ENCODE peak calls at places on chromosomes 4 and X, in six cellular contexts. A is lung; Q is stomach; V is Panc1; K is testis; F is CD4-positive, alpha-beta T cell. C is an unnamed sample.

GRCh38 chr4:17092990-17093880 is 194.8 kb upstream of the LDB2 start:
- DNase-seq in A (no peak), Q (no peak), V (no peak), K (no peak), F (no peak), C (no peak)

GRCh38 chr4:113435893-113436292 is 325.6 kb downstream of the CAMK2D start:
- DNase-seq in A (no peak), Q (no peak), V (no peak), K (peak; percentile 33), F (no peak), C (no peak)

GRCh38 chr4:135731681-135732080 is 1530.1 kb upstream of the PABPC4L start:
- DNase-seq in A (no peak), Q (no peak), V (no peak), K (no peak), F (no peak), C (no peak)

GRCh38 chrX:50081282-50081955 is 119.4 kb downstream of the AKAP4 start:
- DNase-seq in A (peak; percentile 34), Q (peak; percentile 54), V (no peak), K (peak; percentile 52), F (no peak), C (no peak)

GRCh38 chr4:8090312-8090711 is 68.3 kb downstream of the ABLIM2 start:
- DNase-seq in A (no peak), Q (no peak), V (peak; percentile 7), K (no peak), F (no peak), C (no peak)

GRCh38 chrX:32530802-32531403 is 680.4 kb downstream of the DMD start:
- DNase-seq in A (no peak), Q (no peak), V (no peak), K (peak; percentile 25), F (no peak), C (no peak)

GRCh38 chr4:152634110-152634760 is 45.6 kb downstream of the TMEM154 start:
- DNase-seq in A (no peak), Q (no peak), V (no peak), K (no peak), F (no peak), C (no peak)

GRCh38 chr4:12635629-12636028 is 848.5 kb downstream of the RAB28 start:
- DNase-seq in A (no peak), Q (no peak), V (no peak), K (no peak), F (no peak), C (no peak)

GRCh38 chr4:8192748-8193738 is 6.0 kb upstream of the SH3TC1 start:
- DNase-seq in A (peak; percentile 53), Q (peak; percentile 82), V (peak; percentile 12), K (peak; percentile 75), F (no peak), C (peak; percentile 7)

GRCh38 chr4:22063613-22064012 is 115.0 kb upstream of the KCNIP4 start:
- DNase-seq in A (no peak), Q (no peak), V (no peak), K (no peak), F (no peak), C (no peak)

GRCh38 chr4:185424905-185425599 is 712 bp downstream of the UFSP2 start:
- DNase-seq in A (no peak), Q (no peak), V (no peak), K (no peak), F (no peak), C (no peak)

GRCh38 chr4:96352051-96352517 is 512.2 kb downstream of the PDHA2 start:
- DNase-seq in A (no peak), Q (no peak), V (peak; percentile 2), K (peak; percentile 49), F (no peak), C (no peak)

GRCh38 chr4:73740353-73740778 is at the start of gene CXCL8:
- DNase-seq in A (peak; percentile 72), Q (peak; percentile 70), V (peak; percentile 87), K (peak; percentile 52), F (no peak), C (no peak)

GRCh38 chr4:54315561-54315960 is 86.5 kb downstream of the PDGFRA start:
- DNase-seq in A (no peak), Q (no peak), V (no peak), K (no peak), F (no peak), C (no peak)

GRCh38 chr4:13365195-13365594 is 118.9 kb downstream of the RAB28 start:
- DNase-seq in A (no peak), Q (no peak), V (no peak), K (no peak), F (no peak), C (no peak)

GRCh38 chr4:30380404-30380998 is 339.7 kb upstream of the PCDH7 start:
- DNase-seq in A (no peak), Q (peak; percentile 44), V (peak; percentile 65), K (peak; percentile 82), F (no peak), C (no peak)

GRCh38 chr4:10204401-10205058 is 87.9 kb upstream of the WDR1 start:
- DNase-seq in A (peak; percentile 14), Q (no peak), V (no peak), K (no peak), F (no peak), C (no peak)

GRCh38 chrX:114959729-114960128 is 57.7 kb downstream of the IL13RA2 start:
- DNase-seq in A (no peak), Q (no peak), V (peak; percentile 1), K (no peak), F (no peak), C (no peak)

GRCh38 chr4:108130955-108131354 is 37.8 kb downstream of the LEF1 start:
- DNase-seq in A (no peak), Q (no peak), V (no peak), K (no peak), F (no peak), C (no peak)

GRCh38 chr4:110902500-110902899 is 279.6 kb upstream of the PITX2 start:
- DNase-seq in A (no peak), Q (no peak), V (no peak), K (no peak), F (no peak), C (no peak)

GRCh38 chr4:4386736-4387392 is at the start of gene NSG1:
- DNase-seq in A (no peak), Q (no peak), V (no peak), K (peak; percentile 63), F (no peak), C (peak; percentile 20)

GRCh38 chr4:103162176-103162575 is 36.0 kb downstream of the CENPE start:
- DNase-seq in A (no peak), Q (no peak), V (no peak), K (no peak), F (no peak), C (no peak)

GRCh38 chr4:20408596-20408995 is 156.9 kb downstream of the SLIT2 start:
- DNase-seq in A (no peak), Q (no peak), V (no peak), K (no peak), F (no peak), C (no peak)

GRCh38 chr4:136505020-136505419 is 1027.3 kb downstream of the PCDH18 start:
- DNase-seq in A (no peak), Q (no peak), V (no peak), K (no peak), F (no peak), C (no peak)

GRCh38 chr4:33262809-33263208 is 2542.6 kb downstream of the PCDH7 start:
- DNase-seq in A (no peak), Q (no peak), V (no peak), K (no peak), F (no peak), C (no peak)

GRCh38 chr4:23384741-23385140 is 505.1 kb downstream of the PPARGC1A start:
- DNase-seq in A (no peak), Q (no peak), V (no peak), K (no peak), F (no peak), C (no peak)

GRCh38 chrX:107871136-107871535 is 45.5 kb downstream of the MID2 start:
- DNase-seq in A (no peak), Q (no peak), V (no peak), K (no peak), F (no peak), C (no peak)

GRCh38 chr4:98745372-98745771 is 87.0 kb upstream of the TSPAN5 start:
- DNase-seq in A (no peak), Q (no peak), V (no peak), K (peak; percentile 44), F (no peak), C (no peak)

GRCh38 chrX:115592997-115593734 is 32.2 kb downstream of the PLS3 start:
- DNase-seq in A (no peak), Q (no peak), V (no peak), K (peak; percentile 52), F (no peak), C (no peak)

GRCh38 chr4:189500970-189501369 is 439.7 kb upstream of the FRG1 start:
- DNase-seq in A (no peak), Q (no peak), V (no peak), K (no peak), F (no peak), C (no peak)

GRCh38 chr4:46270986-46271596 is 118.8 kb downstream of the GABRA2 start:
- DNase-seq in A (no peak), Q (no peak), V (peak; percentile 10), K (no peak), F (no peak), C (no peak)

GRCh38 chr4:8322794-8323704 is 53.5 kb downstream of the HTRA3 start:
- DNase-seq in A (no peak), Q (peak; percentile 5), V (no peak), K (no peak), F (no peak), C (no peak)

GRCh38 chr4:37978509-37978908 is 18.3 kb downstream of the PTTG2 start:
- DNase-seq in A (no peak), Q (no peak), V (no peak), K (no peak), F (no peak), C (no peak)

GRCh38 chr4:67712000-67712625 is 11.2 kb upstream of the UBA6 start:
- DNase-seq in A (no peak), Q (no peak), V (no peak), K (no peak), F (no peak), C (no peak)
- H3K27ac ChIP-seq in A (no peak overlapping the region), Q (no peak overlapping the region), V (no peak overlapping the region), K (no peak overlapping the region), F (no peak overlapping the region), C (no peak overlapping the region)

DNA sequence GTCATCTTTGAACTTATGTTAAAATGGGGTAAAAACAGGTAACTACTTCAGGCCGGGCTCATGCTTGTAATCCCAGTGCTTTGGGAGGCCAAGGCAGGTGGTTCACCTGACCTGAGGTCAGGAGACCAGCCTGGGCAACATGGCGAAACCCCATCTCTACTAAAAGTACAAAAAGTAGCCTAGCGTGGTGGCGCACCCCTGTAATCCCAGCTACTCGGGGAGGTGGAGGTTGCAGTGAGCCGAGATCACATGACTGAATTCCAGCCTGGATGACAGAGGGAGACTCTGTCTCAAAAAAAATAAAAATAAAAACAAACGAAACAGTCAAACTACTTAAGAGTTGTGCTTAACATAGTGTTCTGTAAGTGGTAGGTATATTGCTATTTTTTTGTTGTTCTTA is 2.5 kb downstream of the DDX3X start:
- DNase-seq in A (no peak), Q (no peak), V (no peak), K (no peak), F (no peak), C (no peak)
- H3K27ac ChIP-seq in A (no peak overlapping the region), Q (peak overlapping the region; percentile 99), V (no peak overlapping the region), K (no peak overlapping the region), F (peak overlapping the region; percentile 100), C (peak overlapping the region; percentile 29)

GRCh38 chr4:648579-649292 is 23.4 kb downstream of the PDE6B start:
- DNase-seq in A (no peak), Q (no peak), V (no peak), K (no peak), F (no peak), C (no peak)
- H3K27ac ChIP-seq in A (no peak overlapping the region), Q (no peak overlapping the region), V (no peak overlapping the region), K (no peak overlapping the region), F (no peak overlapping the region), C (no peak overlapping the region)

GRCh38 chr4:122796801-122797404 is 29.7 kb upstream of the FGF2 start:
- DNase-seq in A (no peak), Q (no peak), V (no peak), K (no peak), F (no peak), C (no peak)
- H3K27ac ChIP-seq in A (no peak overlapping the region), Q (no peak overlapping the region), V (no peak overlapping the region), K (peak overlapping the region; percentile 76), F (no peak overlapping the region), C (no peak overlapping the region)

C was measured in caudate nucleus.